ENCODE peak calls at places on chromosome 14, in nine cellular contexts. X, I, V, R, N, D, O, M and U are unnamed samples.

GRCh38 chr14:74922752-74923401 is at the start of gene RPS6KL1:
- DNase-seq in M (peak), O (peak), X (no peak), I (peak), R (peak), V (peak), D (peak), N (peak), U (no peak)

GRCh38 chr14:74765721-74766120 is 2.6 kb downstream of the YLPM1 start:
- DNase-seq in R (no peak), D (no peak), V (no peak), X (no peak), N (no peak), O (no peak), I (no peak), M (no peak), U (no peak)

GRCh38 chr14:91509083-91509877 is 830 bp downstream of the PPP4R3A start:
- DNase-seq in N (no peak), D (peak), M (peak), O (no peak), X (no peak), I (peak), R (peak), V (peak), U (no peak)

GRCh38 chr14:104685216-104685997 is 4.0 kb upstream of the INF2 start:
- DNase-seq in M (no peak), O (no peak), D (no peak), I (no peak), R (no peak), X (no peak), V (no peak), N (no peak), U (no peak)

GRCh38 chr14:93059917-93060545 is 55.7 kb downstream of the ITPK1 start:
- DNase-seq in I (peak), V (no peak), D (no peak), R (no peak), N (no peak), X (no peak), O (no peak), M (no peak), U (no peak)

GRCh38 chr14:96246535-96246839 is 9.5 kb upstream of the BDKRB1 start:
- DNase-seq in I (no peak), D (no peak), M (no peak), O (peak), N (peak), V (no peak), R (no peak), X (peak), U (no peak)

GRCh38 chr14:104864267-104865068 is 600 bp upstream of the CEP170B start:
- DNase-seq in R (no peak), N (no peak), I (no peak), M (peak), V (no peak), X (no peak), D (no peak), O (no peak), U (no peak)

GRCh38 chr14:24261256-24261968 is 1.6 kb downstream of the TGM1 start:
- DNase-seq in X (no peak), D (no peak), N (no peak), R (no peak), V (no peak), O (no peak), I (no peak), M (no peak), U (no peak)

GRCh38 chr14:95495538-95496025 is 20.9 kb downstream of the SYNE3 start:
- DNase-seq in M (no peak), R (peak), O (no peak), V (no peak), I (peak), D (no peak), X (no peak), N (no peak), U (peak)

GRCh38 chr14:37122288-37122687 is 50.1 kb downstream of the SLC25A21 start:
- DNase-seq in N (no peak), R (no peak), O (peak), I (no peak), X (no peak), V (no peak), M (no peak), D (no peak), U (no peak)

GRCh38 chr14:102779574-102780315 is 2.5 kb downstream of the TRAF3 start:
- DNase-seq in I (no peak), X (no peak), D (no peak), M (no peak), O (no peak), V (no peak), R (no peak), N (no peak), U (no peak)

GRCh38 chr14:77141592-77142288 is at the start of gene ZDHHC22:
- DNase-seq in R (no peak), N (no peak), M (no peak), X (no peak), V (peak), O (no peak), D (no peak), I (no peak), U (no peak)